ENCODE peak calls at places on chromosomes 3 and 15, in six cellular contexts. Q is prostate gland, J is IMR-90, U is lower leg skin, E is kidney epithelial cell, I is adrenal gland. X is an unnamed sample.

GRCh38 chr3:194462936-194463335 is 23.9 kb downstream of the ATP13A3 start:
- DNase-seq in Q (no peak), J (peak), U (no peak), E (no peak), I (no peak), X (no peak)

GRCh38 chr3:126850370-126851085 is 132.4 kb upstream of the PLXNA1 start:
- DNase-seq in Q (no peak), J (peak), U (peak), E (peak), I (no peak), X (peak)

GRCh38 chr3:119588112-119588511 is 8.8 kb downstream of the ADPRH start:
- DNase-seq in Q (no peak), J (no peak), U (no peak), E (no peak), I (peak), X (peak)

GRCh38 chr3:124664804-124665203 is 65.4 kb upstream of the UMPS start:
- DNase-seq in Q (no peak), J (no peak), U (no peak), E (no peak), I (no peak), X (no peak)

GRCh38 chr3:127949446-127949845 is 34.4 kb downstream of the KBTBD12 start:
- DNase-seq in Q (no peak), J (no peak), U (no peak), E (no peak), I (no peak), X (no peak)

GRCh38 chr3:69246612-69247011 is 124.2 kb upstream of the LMOD3 start:
- DNase-seq in Q (no peak), J (no peak), U (no peak), E (no peak), I (no peak), X (no peak)

GRCh38 chr3:45596290-45596791 is 1.8 kb downstream of the LIMD1 start:
- DNase-seq in Q (no peak), J (no peak), U (no peak), E (no peak), I (peak), X (no peak)

GRCh38 chr3:31815006-31815405 is 166.1 kb downstream of the OSBPL10 start:
- DNase-seq in Q (no peak), J (no peak), U (no peak), E (no peak), I (no peak), X (no peak)

GRCh38 chr15:68464451-68465090 is 32.6 kb upstream of the ITGA11 start:
- DNase-seq in Q (no peak), J (peak), U (peak), E (no peak), I (no peak), X (no peak)

GRCh38 chr3:105791919-105792786 is 76.7 kb downstream of the CBLB start:
- DNase-seq in Q (no peak), J (peak), U (peak), E (peak), I (peak), X (peak)

GRCh38 chr15:100330221-100330620 is 11.6 kb downstream of the ADAMTS17 start:
- DNase-seq in Q (no peak), J (no peak), U (peak), E (no peak), I (no peak), X (no peak)

GRCh38 chr15:38660726-38661125 is 96.1 kb upstream of the RASGRP1 start:
- DNase-seq in Q (no peak), J (no peak), U (no peak), E (no peak), I (no peak), X (no peak)

GRCh38 chr3:110687138-110687537 is 384.5 kb upstream of the NECTIN3 start:
- DNase-seq in Q (no peak), J (peak), U (no peak), E (no peak), I (no peak), X (no peak)

GRCh38 chr15:56886450-56886856 is 32.0 kb upstream of the TCF12 start:
- DNase-seq in Q (no peak), J (peak), U (no peak), E (no peak), I (peak), X (no peak)

GRCh38 chr15:58446521-58446920 is 14.7 kb downstream of the LIPC start:
- DNase-seq in Q (no peak), J (no peak), U (peak), E (no peak), I (no peak), X (no peak)

GRCh38 chr3:162166543-162166942 is 669.9 kb downstream of the OTOL1 start:
- DNase-seq in Q (no peak), J (peak), U (no peak), E (no peak), I (no peak), X (no peak)

GRCh38 chr15:62326460-62327011 is 161.5 kb upstream of the C2CD4B start:
- DNase-seq in Q (no peak), J (no peak), U (no peak), E (no peak), I (no peak), X (no peak)

GRCh38 chr3:83928391-83928790 is 1030.4 kb upstream of the CADM2 start:
- DNase-seq in Q (no peak), J (no peak), U (no peak), E (no peak), I (peak), X (no peak)

GRCh38 chr3:187739561-187740445 is 5.5 kb downstream of the BCL6 start:
- DNase-seq in Q (peak), J (peak), U (peak), E (no peak), I (peak), X (peak)

GRCh38 chr15:77071338-77072223 is 672 bp upstream of the TSPAN3 start:
- DNase-seq in Q (no peak), J (no peak), U (no peak), E (no peak), I (no peak), X (no peak)

GRCh38 chr15:85689729-85690128 is 105.0 kb downstream of the KLHL25 start:
- DNase-seq in Q (peak), J (peak), U (no peak), E (no peak), I (peak), X (no peak)

GRCh38 chr3:65033577-65033976 is 345.8 kb upstream of the ADAMTS9 start:
- DNase-seq in Q (no peak), J (no peak), U (no peak), E (no peak), I (no peak), X (no peak)

GRCh38 chr15:49036650-49037545 is 9.3 kb downstream of the SECISBP2L start:
- DNase-seq in Q (no peak), J (peak), U (no peak), E (no peak), I (no peak), X (no peak)

GRCh38 chr3:74122281-74122680 is 492.2 kb downstream of the CNTN3 start:
- DNase-seq in Q (no peak), J (no peak), U (no peak), E (no peak), I (no peak), X (no peak)

GRCh38 chr3:126816956-126817777 is 113.1 kb downstream of the CHCHD6 start:
- DNase-seq in Q (no peak), J (no peak), U (peak), E (no peak), I (peak), X (no peak)

GRCh38 chr3:196739671-196740475 is at the start of gene PAK2:
- DNase-seq in Q (peak), J (peak), U (peak), E (no peak), I (peak), X (peak)
- TF ChIP-seq CTCF in Q (no peak), J (no peak), U (no peak), E (no peak), I (no peak), X (no peak)

GRCh38 chr15:26674467-26674866 is 98.4 kb downstream of the GABRB3 start:
- DNase-seq in Q (no peak), J (no peak), U (no peak), E (no peak), I (no peak), X (no peak)
- TF ChIP-seq CTCF in Q (no peak), J (no peak), U (no peak), E (no peak), I (no peak), X (no peak)

DNA sequence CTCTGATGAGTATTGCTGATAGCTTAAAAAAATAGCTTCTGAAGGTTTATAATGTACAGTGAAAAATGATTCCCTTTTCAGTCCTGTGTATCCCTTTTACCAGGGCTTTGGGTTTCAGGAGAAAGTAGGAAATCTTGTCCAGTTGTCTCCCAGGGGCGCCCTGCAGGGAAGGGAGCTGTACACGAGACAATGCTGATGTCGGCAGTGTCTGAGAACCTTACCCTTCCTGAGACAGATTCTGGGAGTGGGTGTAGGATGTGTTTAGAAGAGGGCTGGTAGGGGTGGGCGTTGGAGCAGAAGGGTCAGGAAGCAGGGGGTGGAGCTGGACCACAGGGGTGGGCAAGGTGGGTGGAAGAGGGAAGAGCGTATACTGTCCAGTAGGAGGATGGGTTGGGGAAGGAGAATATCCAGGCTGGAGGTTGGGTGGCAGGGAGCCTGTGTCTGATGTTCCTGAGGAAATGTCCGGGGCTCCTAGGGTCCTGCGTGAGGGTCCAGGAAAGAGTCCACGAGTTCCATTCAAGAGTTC is 5.6 kb downstream of the THPO start:
- DNase-seq in Q (no peak), J (no peak), U (no peak), E (no peak), I (no peak), X (peak)
- TF ChIP-seq CTCF in Q (no peak), J (no peak), U (no peak), E (no peak), I (no peak), X (no peak)

GRCh38 chr3:123652346-123652984 is 67.6 kb upstream of the HACD2 start:
- DNase-seq in Q (peak), J (peak), U (peak), E (no peak), I (peak), X (peak)

GRCh38 chr3:123648696-123649405 is 64.0 kb upstream of the HACD2 start:
- DNase-seq in Q (no peak), J (no peak), U (peak), E (no peak), I (no peak), X (no peak)

GRCh38 chr3:123650101-123650500 is 65.2 kb upstream of the HACD2 start:
- DNase-seq in Q (no peak), J (no peak), U (peak), E (no peak), I (no peak), X (peak)

GRCh38 chr3:123655400-123655799 is 70.5 kb upstream of the HACD2 start:
- DNase-seq in Q (no peak), J (no peak), U (no peak), E (no peak), I (no peak), X (peak)

DNA sequence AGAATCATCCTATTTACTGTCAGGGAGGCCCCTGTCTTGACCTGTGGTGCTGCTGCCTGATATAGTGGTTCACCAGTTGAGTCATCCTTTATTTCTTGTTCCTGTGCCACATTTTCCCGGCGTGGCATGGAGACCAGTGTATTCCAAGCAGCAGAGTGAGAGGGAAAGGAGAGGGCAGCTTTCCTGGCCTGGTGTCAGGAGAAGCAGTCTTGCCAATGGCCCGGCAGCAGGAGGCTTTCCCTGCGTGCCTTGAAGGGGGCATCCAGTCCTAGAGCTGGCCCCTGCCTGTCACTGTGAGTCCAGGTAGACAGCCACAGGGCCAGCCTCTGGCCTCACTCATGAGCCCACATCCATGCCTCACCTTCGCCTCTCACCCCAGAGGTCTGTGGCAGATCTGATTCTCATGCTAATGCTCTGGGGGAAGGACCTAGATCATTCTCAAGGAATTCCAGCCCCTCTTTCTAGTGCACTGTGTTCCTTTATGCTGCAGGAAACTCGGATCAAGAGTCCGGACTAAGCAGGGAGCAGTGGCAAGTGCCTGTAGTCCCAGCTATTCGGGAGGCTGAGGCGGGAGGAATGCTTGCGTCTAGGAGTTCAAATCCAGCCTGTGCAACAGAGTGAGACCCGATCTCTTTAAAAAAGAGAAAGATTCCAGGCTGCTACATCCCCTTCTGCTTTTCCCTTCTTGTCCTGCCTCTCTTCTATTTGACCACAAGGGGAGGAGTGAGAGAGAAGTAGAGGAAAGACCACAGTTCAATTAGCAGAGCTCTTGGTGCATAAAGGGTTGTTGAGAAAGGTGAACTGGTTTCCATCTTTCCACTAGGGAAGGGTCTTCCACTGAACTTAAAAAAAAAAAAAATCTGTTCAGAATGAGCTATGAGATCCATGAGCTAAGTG is 66.8 kb upstream of the HACD2 start:
- DNase-seq in Q (no peak), J (no peak), U (peak), E (no peak), I (no peak), X (peak)
- TF ChIP-seq CTCF in Q (no peak), J (peak), U (no peak), E (no peak), I (no peak), X (no peak)

GRCh38 chr3:196219194-196219969 is 3.0 kb downstream of the SLC51A start:
- DNase-seq in Q (no peak), J (peak), U (no peak), E (peak), I (peak), X (peak)
- TF ChIP-seq CTCF in Q (no peak), J (no peak), U (no peak), E (no peak), I (no peak), X (no peak)